ENCODE peak calls at places on chromosomes 16 and 17, in four cellular contexts. S is astrocyte of the spinal cord, X is right lobe of liver, H is GM13977. V is an unnamed sample.

GRCh38 chr16:65828296-65828695 is 538.2 kb upstream of the CDH5 start:
- DNase-seq in S (no peak), X (no peak), H (no peak), V (no peak)

GRCh38 chr17:8110907-8111306 is 7.4 kb downstream of the ALOXE3 start:
- DNase-seq in S (no peak), X (no peak), H (no peak), V (no peak)

GRCh38 chr17:37759014-37759637 is 14.3 kb upstream of the HNF1B start:
- DNase-seq in S (no peak), X (peak; percentile 68), H (no peak), V (no peak)

GRCh38 chr17:64336760-64337413 is 53.8 kb downstream of the PECAM1 start:
- DNase-seq in S (no peak), X (no peak), H (no peak), V (no peak)

GRCh38 chr16:67169642-67170167 is 633 bp upstream of the NOL3 start:
- DNase-seq in S (no peak), X (no peak), H (no peak), V (peak; percentile 63)

GRCh38 chr16:12906765-12907516 is 5.5 kb downstream of the SHISA9 start:
- DNase-seq in S (no peak), X (no peak), H (no peak), V (no peak)

GRCh38 chr17:40612510-40613244 is 34.9 kb downstream of the SMARCE1 start:
- DNase-seq in S (no peak), X (no peak), H (no peak), V (no peak)

GRCh38 chr17:15341385-15341849 is at the start of gene TEKT3:
- DNase-seq in S (peak; percentile 73), X (peak; percentile 67), H (no peak), V (peak; percentile 29)

DNA sequence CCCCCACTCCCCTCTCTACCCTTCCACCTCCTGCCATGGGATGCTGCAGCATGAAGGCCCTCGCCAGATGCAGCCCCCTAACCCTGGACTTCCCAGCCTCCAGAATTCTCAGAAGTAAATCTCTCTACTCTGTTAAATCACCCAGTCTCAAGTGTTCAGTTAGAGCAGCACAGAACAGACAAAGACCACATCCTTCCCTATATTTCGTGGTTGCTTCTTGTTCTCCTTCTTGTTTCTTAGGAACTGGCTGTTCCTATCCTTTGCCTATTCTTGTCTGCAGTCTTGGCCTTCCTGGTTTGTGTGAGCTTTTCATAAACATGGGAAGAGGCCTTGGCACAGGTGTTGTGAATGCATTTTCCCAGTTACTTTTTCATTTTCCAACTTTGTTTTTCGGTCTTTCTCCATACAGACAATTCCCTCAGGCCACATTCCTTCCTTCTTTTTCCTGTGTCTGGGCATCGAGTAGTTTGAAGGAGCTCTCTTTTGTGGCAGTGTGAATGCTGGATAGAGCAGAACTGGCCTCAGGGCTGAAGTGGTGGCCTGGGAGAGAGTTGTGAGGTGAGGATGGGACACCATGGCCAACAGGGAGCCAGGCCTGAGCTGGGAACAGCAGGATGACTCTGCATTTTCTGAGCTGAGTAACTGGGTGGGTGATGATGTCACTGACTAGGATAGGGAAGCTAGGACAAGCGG is 21.1 kb upstream of the KRT17 start:
- DNase-seq in S (peak; percentile 43), X (no peak), H (no peak), V (no peak)
- TF ChIP-seq CTCF in S (no peak), X (no peak), H (no peak), V (no peak)

GRCh38 chr17:46839211-46839610 is 12.2 kb upstream of the WNT9B start:
- DNase-seq in S (no peak), X (no peak), H (no peak), V (no peak)

GRCh38 chr17:46836500-46836899 is 14.9 kb upstream of the WNT9B start:
- DNase-seq in S (no peak), X (peak; percentile 60), H (no peak), V (no peak)

GRCh38 chr17:46837521-46837920 is 13.9 kb upstream of the WNT9B start:
- DNase-seq in S (no peak), X (no peak), H (no peak), V (no peak)

GRCh38 chr17:46842835-46843234 is 8.5 kb upstream of the WNT9B start:
- DNase-seq in S (no peak), X (no peak), H (no peak), V (no peak)

DNA sequence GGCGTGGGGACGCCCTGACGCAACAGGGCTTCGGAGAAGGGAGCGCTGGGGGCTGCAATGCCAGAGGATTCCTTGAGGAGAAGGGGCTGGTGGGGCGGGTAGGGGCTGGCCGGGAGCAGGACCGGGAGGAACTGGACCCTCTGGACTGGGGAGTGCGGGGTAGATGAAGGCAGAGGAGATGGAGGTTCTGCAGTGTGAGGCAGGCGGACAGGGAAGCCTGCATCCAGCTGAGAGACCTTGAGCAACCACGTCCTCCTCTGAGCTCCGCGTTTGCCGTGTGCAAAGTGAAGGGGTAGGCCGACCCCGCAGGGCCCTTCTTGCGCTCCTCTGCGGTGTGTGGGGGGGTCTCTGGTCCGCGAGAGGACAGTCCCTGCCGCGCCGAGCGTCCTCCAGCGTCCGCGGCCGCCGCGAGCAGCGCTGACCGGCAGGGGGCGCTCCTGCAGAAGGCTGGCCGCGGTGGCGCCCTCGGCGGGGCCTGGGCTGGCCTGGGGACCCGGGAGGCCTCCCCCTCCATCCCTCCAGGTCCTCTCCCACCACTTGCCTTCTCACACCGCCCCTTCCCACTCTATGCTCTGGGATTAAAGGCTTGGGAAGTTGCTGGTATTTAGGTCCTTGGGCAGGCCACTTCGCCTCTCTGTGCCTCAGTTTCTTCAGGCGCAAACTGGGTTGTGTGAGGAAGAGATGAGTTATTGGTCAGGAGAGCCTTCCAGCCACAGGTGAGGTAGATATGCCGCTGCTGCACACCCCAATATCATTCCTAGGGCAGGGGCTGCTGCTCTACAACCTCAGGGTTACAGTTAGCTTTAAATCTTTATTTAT is 9.6 kb upstream of the WNT9B start:
- DNase-seq in S (no peak), X (no peak), H (peak; percentile 65), V (peak; percentile 68)
- TF ChIP-seq CTCF in S (peak; percentile 61), X (peak; percentile 81), H (peak; percentile 74), V (peak; percentile 42)

DNA sequence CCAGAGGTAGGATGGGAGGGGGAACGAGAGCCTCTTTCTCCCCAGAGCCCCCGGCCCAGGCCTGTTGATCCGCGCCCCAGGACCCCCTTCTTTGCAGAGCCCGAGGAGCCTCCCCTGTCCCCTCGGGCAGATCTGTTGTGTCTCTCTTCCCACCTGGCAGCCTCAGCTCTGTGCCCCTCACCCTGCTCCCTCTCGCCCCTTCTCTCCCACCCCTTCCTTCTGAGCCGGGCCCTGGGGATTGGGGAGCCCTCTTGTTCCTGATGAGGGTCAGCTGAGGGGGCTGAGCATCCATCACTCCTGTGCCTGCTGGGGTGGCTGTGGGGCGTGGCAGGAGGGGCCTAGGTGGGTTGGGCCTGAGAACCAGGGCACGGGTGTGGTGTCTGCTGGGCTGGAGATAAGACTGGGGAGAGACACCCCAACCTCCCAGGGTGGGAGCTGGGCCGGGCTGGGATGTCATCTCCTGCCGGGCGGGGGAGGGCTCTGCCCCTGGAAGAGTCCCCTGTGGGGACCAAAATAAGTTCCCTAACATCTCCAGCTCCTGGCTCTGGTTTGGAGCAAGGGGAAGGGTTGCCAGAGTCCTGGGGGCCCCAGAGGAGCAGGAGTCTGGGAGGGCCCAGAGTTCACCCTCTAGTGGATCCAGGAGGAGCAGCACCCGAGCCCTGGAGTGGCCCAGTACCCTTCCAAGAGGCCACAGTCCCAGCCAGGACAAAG is 65.4 kb downstream of the MRC2 start:
- DNase-seq in S (no peak), X (no peak), H (no peak), V (no peak)
- TF ChIP-seq CTCF in S (peak; percentile 66), X (peak; percentile 29), H (peak; percentile 36), V (peak; percentile 4)

GRCh38 chr17:75758131-75758905 is 6.7 kb downstream of the GALK1 start:
- DNase-seq in S (no peak), X (no peak), H (no peak), V (no peak)
- TF ChIP-seq CTCF in S (peak; percentile 49), X (peak; percentile 12), H (peak; percentile 28), V (peak; percentile 8)

DNA sequence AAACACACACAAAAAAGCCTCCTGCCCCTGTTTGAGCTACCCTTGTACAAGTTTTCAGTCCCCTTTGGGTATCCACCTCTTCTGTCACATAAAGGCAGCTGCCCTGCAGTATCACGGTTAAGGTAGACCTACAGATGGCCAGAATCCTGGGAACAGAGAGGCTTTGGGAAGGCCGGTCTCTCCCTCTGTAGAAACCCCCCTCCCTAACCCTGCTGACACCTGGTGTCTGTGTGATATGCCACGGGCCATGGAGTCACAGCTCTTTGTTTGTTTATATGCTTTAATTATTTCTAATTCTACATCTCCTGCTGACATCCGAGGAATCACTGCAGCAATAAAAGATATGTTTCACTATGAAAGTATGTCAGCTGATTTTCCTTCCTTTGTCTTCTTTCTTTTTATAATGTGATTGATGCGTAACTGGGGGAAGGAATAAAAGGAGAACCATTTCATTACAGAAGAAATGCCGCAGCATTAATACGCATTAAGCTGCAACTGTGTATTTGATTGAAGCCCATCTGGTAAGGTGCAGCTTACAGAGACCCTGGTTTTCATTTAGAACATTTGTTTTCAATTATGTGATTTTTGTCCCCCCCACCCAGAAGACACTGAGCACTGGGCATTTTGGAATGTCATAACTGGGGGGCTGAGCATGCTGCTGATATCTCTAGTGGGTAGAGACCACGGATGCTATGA is 142.1 kb downstream of the SLC39A11 start:
- DNase-seq in S (no peak), X (no peak), H (no peak), V (no peak)
- TF ChIP-seq CTCF in S (no peak), X (no peak), H (no peak), V (no peak)

DNA sequence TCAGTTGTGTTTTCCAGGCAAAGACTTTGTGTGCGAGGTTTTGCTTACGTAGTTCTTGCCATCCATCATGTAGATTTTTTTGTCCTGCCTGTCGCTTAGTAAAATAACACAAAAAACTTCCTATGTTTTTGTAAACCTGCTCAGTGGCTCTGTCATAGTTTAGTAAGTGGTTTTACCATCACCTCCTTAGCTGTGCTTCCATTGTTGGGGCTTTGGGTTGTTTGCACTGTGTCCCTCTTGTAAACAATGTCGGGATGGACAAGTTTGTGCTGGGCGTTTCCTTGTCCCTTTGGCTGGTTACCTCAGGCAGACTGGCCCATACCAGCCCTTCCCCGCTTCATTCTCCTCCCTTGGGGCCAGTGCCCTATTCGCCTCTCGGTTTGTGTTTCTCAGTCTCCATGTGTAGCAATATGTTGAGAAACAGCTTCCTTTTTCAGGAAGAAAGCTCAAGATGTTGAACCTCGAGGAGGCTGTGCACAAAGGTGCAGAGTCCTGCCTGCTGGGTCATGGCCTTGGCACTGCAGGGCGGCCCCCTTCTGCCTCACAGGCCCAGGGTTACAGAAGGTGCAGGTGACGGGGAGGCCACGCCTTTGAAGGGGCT is 74.6 kb downstream of the KSR1 start:
- DNase-seq in S (peak; percentile 25), X (no peak), H (no peak), V (no peak)
- TF ChIP-seq CTCF in S (no peak), X (no peak), H (no peak), V (no peak)

GRCh38 chr17:27669136-27669535 is 38.1 kb downstream of the LGALS9 start:
- DNase-seq in S (no peak), X (no peak), H (no peak), V (no peak)

GRCh38 chr17:27667656-27668487 is 36.9 kb downstream of the LGALS9 start:
- DNase-seq in S (no peak), X (no peak), H (no peak), V (peak; percentile 4)

GRCh38 chr17:27665549-27665948 is 34.6 kb downstream of the LGALS9 start:
- DNase-seq in S (no peak), X (no peak), H (no peak), V (no peak)

GRCh38 chr17:27668488-27668823 is 37.5 kb downstream of the LGALS9 start:
- DNase-seq in S (no peak), X (no peak), H (no peak), V (peak; percentile 6)

GRCh38 chr17:27666831-27667560 is 36.0 kb downstream of the LGALS9 start:
- DNase-seq in S (no peak), X (no peak), H (no peak), V (no peak)
- TF ChIP-seq CTCF in S (no peak), X (no peak), H (no peak), V (no peak)